ENCODE peak calls at places on chromosomes 6 and 20, in six cellular contexts. O, Y, S, H, P and M are unnamed samples.

GRCh38 chr6:14454467-14454763 is 336.8 kb downstream of the CD83 start:
- DNase-seq in P (no peak), H (peak; percentile 67), S (no peak), Y (no peak), O (no peak), M (no peak)

GRCh38 chr6:128307671-128308070 is 212.7 kb downstream of the PTPRK start:
- DNase-seq in O (no peak), H (no peak), S (no peak), P (no peak), Y (no peak), M (no peak)

GRCh38 chr6:163241668-163242067 is 172.8 kb upstream of the QKI start:
- DNase-seq in Y (no peak), O (no peak), H (no peak), P (no peak), S (no peak), M (no peak)

GRCh38 chr20:35750611-35751010 is 8.6 kb upstream of the RBM39 start:
- DNase-seq in H (no peak), S (no peak), O (no peak), Y (no peak), P (no peak), M (no peak)

GRCh38 chr6:25893778-25894177 is 19.7 kb upstream of the SLC17A3 start:
- DNase-seq in S (no peak), Y (no peak), P (no peak), O (no peak), H (no peak), M (no peak)

GRCh38 chr20:32470025-32470861 is 112.1 kb downstream of the ASXL1 start:
- DNase-seq in Y (peak; percentile 89), P (peak; percentile 80), O (peak; percentile 90), S (peak; percentile 84), H (no peak), M (peak; percentile 75)

GRCh38 chr6:53737746-53738145 is 57.1 kb upstream of the LRRC1 start:
- DNase-seq in P (no peak), S (no peak), H (no peak), Y (no peak), O (no peak), M (no peak)

GRCh38 chr6:26240157-26240980 is 124.6 kb upstream of the BTN3A2 start:
- DNase-seq in O (peak; percentile 98), H (peak; percentile 62), Y (peak; percentile 91), P (peak; percentile 65), S (peak; percentile 78), M (no peak)

GRCh38 chr6:114100421-114100820 is 129.5 kb upstream of the HDAC2 start:
- DNase-seq in S (no peak), H (no peak), O (no peak), Y (no peak), P (no peak), M (no peak)

GRCh38 chr20:50305636-50306477 is 115.2 kb downstream of the CEBPB start:
- DNase-seq in S (no peak), Y (peak; percentile 69), P (no peak), H (no peak), O (peak; percentile 60), M (peak; percentile 73)
- H3K27ac ChIP-seq in S (no peak overlapping the region), Y (peak overlapping the region; percentile 83), P (peak overlapping the region; percentile 100), H (peak overlapping the region; percentile 91), O (no peak overlapping the region), M (peak overlapping the region; percentile 81)

GRCh38 chr6:159836294-159837140 is 36.4 kb downstream of the PNLDC1 start:
- DNase-seq in Y (no peak), S (peak; percentile 42), P (peak; percentile 86), O (peak; percentile 96), H (no peak), M (no peak)
- H3K27me3 ChIP-seq in Y (no peaks in the 10 kb centered on the region), S (no peaks in the 10 kb centered on the region), P (no peaks in the 10 kb centered on the region), O (no peaks in the 10 kb centered on the region), H (no peaks in the 10 kb centered on the region), M (no peaks in the 10 kb centered on the region)

GRCh38 chr6:56739836-56740815 is 97.4 kb upstream of the DST start:
- DNase-seq in O (no peak), H (no peak), P (no peak), S (no peak), Y (no peak), M (no peak)
- H3K27ac ChIP-seq in O (no peak overlapping the region), H (no peak overlapping the region), P (peak overlapping the region; percentile 5), S (no peak overlapping the region), Y (no peak overlapping the region), M (no peak overlapping the region)

DNA sequence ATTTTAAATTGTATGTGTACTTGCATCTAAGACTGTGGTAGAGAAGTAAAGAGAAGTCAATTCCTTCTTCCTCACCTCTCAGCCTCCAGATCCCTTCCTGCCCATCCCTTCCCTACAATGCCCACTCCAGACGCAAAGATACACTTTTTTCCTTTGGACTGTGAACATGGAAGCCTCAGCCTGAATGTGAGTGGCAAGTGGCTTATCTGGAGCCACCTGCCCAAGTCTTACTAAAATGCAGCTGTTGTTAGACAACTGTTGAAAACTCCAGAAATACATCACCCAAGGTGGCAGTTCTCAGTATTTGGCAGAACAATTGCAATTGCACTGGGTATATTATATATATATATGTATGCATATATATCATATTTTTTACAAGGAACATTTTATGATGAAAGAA is 7.5 kb downstream of the VGLL2 start:
- DNase-seq in S (no peak), P (no peak), H (no peak), Y (no peak), O (no peak), M (no peak)
- H3K27me3 ChIP-seq in S (peaks cover 34% of the 10 kb centered on the region), P (peaks cover 83% of the 10 kb centered on the region), H (peaks cover 81% of the 10 kb centered on the region), Y (peaks cover 56% of the 10 kb centered on the region), O (peaks cover 97% of the 10 kb centered on the region), M (peaks cover 83% of the 10 kb centered on the region)

GRCh38 chr6:3335169-3335568 is 76.4 kb downstream of the PSMG4 start:
- DNase-seq in H (no peak), Y (no peak), P (no peak), O (no peak), S (no peak), M (no peak)

GRCh38 chr6:3340358-3340798 is 81.6 kb downstream of the PSMG4 start:
- DNase-seq in S (no peak), P (no peak), O (peak; percentile 31), Y (no peak), H (no peak), M (no peak)

GRCh38 chr6:3336859-3337515 is 78.2 kb downstream of the PSMG4 start:
- DNase-seq in O (no peak), H (no peak), P (no peak), S (no peak), Y (no peak), M (no peak)

GRCh38 chr6:3336066-3336786 is 77.5 kb downstream of the PSMG4 start:
- DNase-seq in O (no peak), P (no peak), S (no peak), Y (no peak), H (no peak), M (no peak)

DNA sequence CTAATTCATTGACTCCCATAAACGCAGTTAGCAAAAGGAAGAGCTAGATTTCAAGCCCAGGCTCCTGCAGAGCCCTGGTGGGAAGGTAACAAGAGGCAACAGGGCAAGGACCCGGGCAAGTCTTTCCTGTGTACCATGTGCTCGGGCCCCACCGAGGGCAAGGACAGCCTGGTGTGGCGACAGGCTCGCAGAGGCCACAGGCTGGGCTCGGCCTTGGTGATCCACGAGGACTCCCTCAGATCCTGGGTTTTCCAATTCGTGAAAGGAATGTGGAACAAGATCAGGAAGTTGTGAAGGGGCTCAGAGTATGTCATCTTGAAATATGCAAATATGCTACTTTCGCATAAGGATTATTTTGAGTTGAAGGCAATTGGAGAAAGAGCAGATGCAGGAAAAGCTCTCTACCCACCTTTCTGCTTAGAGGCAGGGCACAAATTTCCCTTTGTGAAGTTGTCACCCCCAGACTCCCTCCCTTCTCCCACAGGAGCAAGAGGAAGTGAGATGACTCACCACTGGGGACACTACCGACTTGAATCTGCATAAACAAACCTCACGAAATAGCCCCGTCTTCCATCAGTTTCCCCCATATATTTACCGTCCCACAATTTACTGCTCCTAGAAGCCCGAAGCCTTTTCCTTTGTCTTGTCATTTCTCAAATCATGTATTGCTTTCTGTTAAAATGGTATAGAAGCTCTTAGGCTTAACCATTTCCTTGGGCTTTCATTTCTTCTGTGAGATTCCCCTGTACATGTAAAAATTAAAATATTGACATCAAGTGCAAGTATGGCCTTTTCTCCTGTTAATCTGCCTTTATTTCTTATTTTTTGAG is 79.0 kb downstream of the PSMG4 start:
- DNase-seq in S (no peak), Y (no peak), P (no peak), H (no peak), O (peak; percentile 40), M (no peak)
- H3K27ac ChIP-seq in S (peak overlapping the region; percentile 56), Y (peak overlapping the region; percentile 26), P (peak overlapping the region; percentile 15), H (peak overlapping the region; percentile 67), O (no peak overlapping the region), M (no peak overlapping the region)

DNA sequence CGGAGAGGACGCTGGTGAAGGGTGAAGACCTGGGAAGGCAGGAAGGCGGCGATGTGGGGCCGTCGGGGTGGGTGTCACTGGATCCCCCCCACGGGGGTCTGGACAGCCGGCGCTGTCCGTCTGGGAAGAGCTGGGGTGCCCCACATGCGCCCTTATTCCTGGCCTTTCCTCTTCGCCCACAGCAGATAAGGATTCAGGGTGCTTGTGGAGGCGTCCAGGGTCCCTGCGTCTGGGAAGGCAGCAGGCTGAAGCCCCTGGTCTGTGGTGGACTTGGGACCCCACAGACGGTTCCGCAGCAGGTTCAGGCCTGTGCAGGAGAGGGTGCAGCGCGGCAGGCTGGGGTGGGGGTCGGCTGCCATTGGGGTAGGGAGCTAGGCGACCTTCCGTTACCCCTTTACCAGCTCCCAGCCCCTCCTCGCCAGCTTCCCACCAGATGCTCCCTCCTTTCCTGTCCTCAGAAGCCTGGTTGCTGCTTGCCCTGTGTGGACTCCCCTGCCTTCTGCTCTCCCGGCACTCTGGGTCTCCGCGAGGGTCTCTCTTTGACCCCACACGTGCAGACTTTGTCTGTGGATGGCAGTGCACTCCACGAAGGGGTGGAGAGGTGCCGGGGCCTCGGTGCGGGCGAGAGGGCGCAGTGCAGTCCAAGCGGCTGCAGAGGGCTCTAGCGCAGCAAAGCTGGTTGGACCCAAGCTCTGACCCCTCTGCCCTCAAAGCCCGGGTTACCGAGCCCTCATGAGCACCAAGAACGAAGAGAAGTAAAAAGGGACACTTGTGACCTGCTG is 2.1 kb upstream of the GATA5 start:
- DNase-seq in P (no peak), O (no peak), H (no peak), S (peak; percentile 69), Y (no peak), M (no peak)
- H3K27me3 ChIP-seq in P (peaks cover 64% of the 10 kb centered on the region), O (no peaks in the 10 kb centered on the region), H (peaks cover 89% of the 10 kb centered on the region), S (peaks cover 69% of the 10 kb centered on the region), Y (peaks cover 89% of the 10 kb centered on the region), M (peaks cover 89% of the 10 kb centered on the region)

GRCh38 chr6:75429304-75429703 is 64.3 kb downstream of the FILIP1 start:
- DNase-seq in Y (no peak), O (no peak), P (no peak), S (no peak), H (no peak), M (no peak)
- H3K27ac ChIP-seq in Y (no peak overlapping the region), O (peak overlapping the region; percentile 61), P (no peak overlapping the region), S (no peak overlapping the region), H (no peak overlapping the region), M (no peak overlapping the region)